ENCODE peak calls at places on chromosome 19, in nine cellular contexts. F is iris pigment epithelial cell, L is lung, S is HTR-8/SVneo, K is activated gamma-delta T cell, O is hypothalamus, N is cardiac muscle cell, G is breast epithelium, Q is NCI-H2171. P is an unnamed sample.

GRCh38 chr19:48373567-48373966 is 9.4 kb downstream of the SYNGR4 start:
- DNase-seq in F (no peak), L (no peak), S (no peak), K (no peak), O (no peak), N (no peak), G (no peak), Q (no peak), P (no peak)

GRCh38 chr19:51114087-51114714 is 6.0 kb upstream of the CTU1 start:
- DNase-seq in F (no peak), L (no peak), S (no peak), K (no peak), O (no peak), N (no peak), G (no peak), Q (no peak), P (no peak)

GRCh38 chr19:17977488-17977887 is 10.6 kb downstream of the KCNN1 start:
- DNase-seq in F (no peak), L (no peak), S (no peak), K (no peak), O (no peak), N (no peak), G (no peak), Q (no peak), P (no peak)

GRCh38 chr19:19525611-19526380 is 2.9 kb upstream of the YJEFN3 start:
- DNase-seq in F (no peak), L (no peak), S (no peak), K (no peak), O (no peak), N (no peak), G (no peak), Q (no peak), P (no peak)

GRCh38 chr19:55284405-55285058 is 735 bp downstream of the BRSK1 start:
- DNase-seq in F (no peak), L (no peak), S (no peak), K (no peak), O (no peak), N (no peak), G (no peak), Q (no peak), P (no peak)

GRCh38 chr19:677201-677600 is 1.0 kb downstream of the FSTL3 start:
- DNase-seq in F (peak), L (peak), S (peak), K (no peak), O (peak), N (peak), G (peak), Q (no peak), P (no peak)

GRCh38 chr19:50649433-50650391 is at the start of gene C19orf81:
- DNase-seq in F (peak), L (no peak), S (peak), K (no peak), O (no peak), N (peak), G (no peak), Q (peak), P (no peak)

GRCh38 chr19:3397266-3398022 is 31.1 kb downstream of the NFIC start:
- DNase-seq in F (no peak), L (no peak), S (peak), K (no peak), O (no peak), N (peak), G (peak), Q (no peak), P (no peak)

GRCh38 chr19:6564393-6564792 is 26.6 kb downstream of the CD70 start:
- DNase-seq in F (peak), L (no peak), S (no peak), K (no peak), O (no peak), N (peak), G (no peak), Q (no peak), P (no peak)

GRCh38 chr19:55460670-55461258 is 678 bp downstream of the ISOC2 start:
- DNase-seq in F (peak), L (peak), S (peak), K (no peak), O (peak), N (peak), G (peak), Q (peak), P (peak)

GRCh38 chr19:33168528-33168927 is 25.6 kb upstream of the LRP3 start:
- DNase-seq in F (no peak), L (no peak), S (no peak), K (no peak), O (no peak), N (no peak), G (no peak), Q (no peak), P (no peak)

GRCh38 chr19:57282011-57282636 is 1.8 kb downstream of the ZNF460 start:
- DNase-seq in F (no peak), L (no peak), S (no peak), K (no peak), O (no peak), N (no peak), G (no peak), Q (no peak), P (peak)

GRCh38 chr19:33402421-33403220 is 29.1 kb downstream of the CEBPG start:
- DNase-seq in F (no peak), L (no peak), S (peak), K (no peak), O (no peak), N (no peak), G (no peak), Q (no peak), P (no peak)

GRCh38 chr19:2428027-2428690 is 773 bp upstream of the TIMM13 start:
- DNase-seq in F (peak), L (no peak), S (no peak), K (no peak), O (no peak), N (peak), G (peak), Q (no peak), P (no peak)

GRCh38 chr19:10872551-10873107 is 1.3 kb downstream of the CARM1 start:
- DNase-seq in F (no peak), L (no peak), S (no peak), K (no peak), O (no peak), N (no peak), G (no peak), Q (no peak), P (no peak)

P was measured in GM10248.